ENCODE peak calls at places on chromosomes 2 and 18, in nine cellular contexts. L is cardiac fibroblast; A is esophagus squamous epithelium; Q is GM23338; K is CD4-positive, alpha-beta T cell; N is astrocyte; E is heart right ventricle; V is fibroblast of villous mesenchyme; X is HFF-Myc. U is an unnamed sample.

GRCh38 chr2:241123816-241124536 is 21.9 kb upstream of the MTERF4 start:
- DNase-seq in K (peak; percentile 44), X (no peak), A (no peak), Q (no peak), V (no peak), N (no peak), E (no peak), L (no peak), U (no peak)

GRCh38 chr2:96138146-96139145 is at the start of gene ASTL:
- DNase-seq in Q (peak; percentile 95), A (no peak), K (peak; percentile 60), L (peak; percentile 42), X (no peak), N (no peak), V (peak; percentile 44), E (peak; percentile 32), U (no peak)

GRCh38 chr2:23900927-23901322 is 26.0 kb downstream of the ATAD2B start:
- DNase-seq in X (peak; percentile 56), Q (no peak), L (peak; percentile 91), K (no peak), E (no peak), V (peak; percentile 96), A (no peak), N (peak; percentile 90), U (no peak)

GRCh38 chr2:73032702-73033097 is 38.8 kb downstream of the SFXN5 start:
- DNase-seq in E (no peak), N (no peak), X (no peak), L (no peak), A (no peak), Q (no peak), K (no peak), V (no peak), U (no peak)

GRCh38 chr2:25479761-25480160 is 138.0 kb upstream of the DNMT3A start:
- DNase-seq in A (no peak), X (no peak), V (no peak), Q (no peak), K (no peak), E (no peak), L (no peak), N (no peak), U (no peak)

GRCh38 chr2:191318729-191319078 is 73.5 kb downstream of the MYO1B start:
- DNase-seq in K (no peak), L (peak; percentile 78), N (peak; percentile 69), E (no peak), V (peak; percentile 90), Q (peak; percentile 66), A (no peak), X (peak; percentile 63), U (no peak)

GRCh38 chr2:123077101-123077500 is 948.0 kb upstream of the CNTNAP5 start:
- DNase-seq in V (no peak), E (no peak), Q (no peak), N (no peak), X (no peak), K (no peak), A (no peak), L (no peak), U (no peak)

GRCh38 chr2:225400546-225400945 is 1.0 kb downstream of the NYAP2 start:
- DNase-seq in E (no peak), N (no peak), Q (no peak), K (no peak), A (no peak), X (no peak), L (no peak), V (no peak), U (no peak)

GRCh38 chr18:275486-275885 is 7.6 kb upstream of the THOC1 start:
- DNase-seq in X (no peak), L (no peak), E (no peak), A (no peak), K (no peak), N (no peak), Q (no peak), V (no peak), U (no peak)

GRCh38 chr2:88621432-88621831 is 5.8 kb downstream of the EIF2AK3 start:
- DNase-seq in N (no peak), A (no peak), X (no peak), E (no peak), V (no peak), L (no peak), K (no peak), Q (no peak), U (no peak)

DNA sequence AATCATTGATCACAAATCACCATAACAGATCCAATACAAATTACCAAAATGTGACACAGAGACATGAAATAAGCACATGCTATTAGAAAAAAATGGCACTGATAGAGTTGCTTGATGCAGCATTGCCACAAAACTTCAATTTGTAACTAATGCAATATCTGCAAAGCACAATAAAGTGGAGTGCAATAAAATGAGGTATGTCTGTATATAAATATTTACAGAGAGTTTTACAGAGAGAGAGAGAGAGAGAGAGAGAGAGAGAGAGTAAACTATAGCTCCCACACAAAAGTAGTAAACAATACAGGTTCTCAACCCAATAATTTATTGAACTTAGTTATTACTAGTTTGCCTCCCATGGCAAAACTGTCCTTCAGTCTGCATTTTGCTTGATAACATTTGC is 1807.0 kb downstream of the SUCLG1 start:
- DNase-seq in L (no peak), V (no peak), A (no peak), E (no peak), K (no peak), Q (no peak), N (no peak), X (no peak), U (no peak)
- TF ChIP-seq CTCF in L (no peak), V (no peak), A (no peak), E (no peak), K (no peak), Q (no peak), N (no peak), X (no peak), U (no peak)

GRCh38 chr2:58448065-58448507 is 207.0 kb upstream of the FANCL start:
- DNase-seq in X (peak; percentile 50), E (no peak), L (peak; percentile 80), K (no peak), V (peak; percentile 77), N (peak; percentile 59), Q (peak; percentile 95), A (no peak), U (no peak)

GRCh38 chr2:58449286-58450010 is 208.3 kb upstream of the FANCL start:
- DNase-seq in N (peak; percentile 51), L (no peak), X (no peak), V (no peak), K (no peak), Q (peak; percentile 20), A (no peak), E (no peak), U (no peak)

GRCh38 chr2:58448845-58449244 is 207.7 kb upstream of the FANCL start:
- DNase-seq in V (no peak), A (no peak), X (no peak), Q (no peak), L (no peak), K (no peak), N (no peak), E (no peak), U (no peak)

GRCh38 chr2:58441643-58442042 is 200.5 kb upstream of the FANCL start:
- DNase-seq in E (no peak), K (no peak), X (no peak), V (no peak), L (no peak), N (no peak), A (no peak), Q (no peak), U (no peak)

GRCh38 chr2:58447586-58447985 is 206.5 kb upstream of the FANCL start:
- DNase-seq in L (no peak), V (no peak), N (no peak), Q (no peak), E (no peak), X (no peak), K (no peak), A (no peak), U (no peak)
- TF ChIP-seq CTCF in L (no peak), V (no peak), N (no peak), Q (no peak), E (no peak), X (no peak), K (no peak), A (no peak), U (no peak)

GRCh38 chr2:159713691-159714585 is 1.6 kb downstream of the MARCHF7 start:
- DNase-seq in X (no peak), L (peak; percentile 79), Q (no peak), N (peak; percentile 71), A (no peak), V (peak; percentile 74), K (no peak), E (no peak), U (no peak)
- TF ChIP-seq CTCF in X (no peak), L (no peak), Q (no peak), N (no peak), A (no peak), V (no peak), K (no peak), E (no peak), U (no peak)

DNA sequence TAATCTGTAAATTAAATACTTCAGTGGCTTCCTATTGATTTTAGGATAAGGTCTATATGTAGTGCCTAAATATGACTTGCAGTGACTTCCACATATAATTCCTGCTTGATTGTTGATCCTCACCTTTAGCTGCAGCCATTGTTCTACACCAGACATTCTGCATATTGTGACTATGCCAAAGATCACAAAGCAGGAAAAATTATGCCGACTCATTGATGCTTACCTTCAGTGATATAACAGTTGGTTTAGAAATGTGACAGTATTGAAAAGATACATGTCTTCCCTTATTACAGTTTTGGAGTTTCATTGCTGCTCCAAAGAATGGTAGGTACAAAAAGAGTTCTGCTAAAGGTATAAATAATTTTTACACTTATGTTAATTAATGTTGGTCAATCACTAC is 12.3 kb upstream of the SPAG16 start:
- DNase-seq in Q (no peak), L (no peak), K (no peak), X (no peak), N (no peak), V (no peak), E (no peak), A (no peak), U (no peak)
- TF ChIP-seq CTCF in Q (no peak), L (no peak), K (no peak), X (no peak), N (no peak), V (no peak), E (no peak), A (no peak), U (no peak)

U was measured in omental fat pad.